ENCODE peak calls at places on chromosomes 5 and 9, in eight cellular contexts. K, P, F, A, R, G, V and J are unnamed samples.

GRCh38 chr5:137221914-137222313 is 277.2 kb downstream of the SPOCK1 start:
- DNase-seq in R (no peak), V (no peak), G (no peak), F (no peak), A (no peak), P (no peak), K (no peak), J (no peak)

GRCh38 chr5:62333250-62333800 is 27.3 kb downstream of the KIF2A start:
- DNase-seq in G (no peak), K (no peak), F (no peak), R (no peak), P (no peak), A (no peak), V (no peak), J (no peak)

GRCh38 chr5:100643473-100643872 is 108.3 kb downstream of the FAM174A start:
- DNase-seq in V (no peak), K (no peak), R (no peak), A (no peak), G (no peak), F (no peak), P (no peak), J (no peak)

GRCh38 chr5:143010335-143010734 is 240.2 kb downstream of the ARHGAP26 start:
- DNase-seq in V (no peak), G (no peak), P (no peak), A (no peak), K (no peak), R (no peak), F (no peak), J (no peak)

GRCh38 chr5:150158170-150158949 is 2.7 kb upstream of the PDGFRB start:
- DNase-seq in V (no peak), G (no peak), K (no peak), R (no peak), A (no peak), P (no peak), F (peak; percentile 80), J (peak; percentile 66)

GRCh38 chr5:143133721-143134120 is 269.8 kb downstream of the NR3C1 start:
- DNase-seq in K (no peak), F (no peak), P (peak; percentile 87), A (no peak), V (no peak), R (no peak), G (no peak), J (no peak)

GRCh38 chr5:178213748-178214151 is 9.4 kb downstream of the HNRNPAB start:
- DNase-seq in P (no peak), A (no peak), F (no peak), K (no peak), R (peak; percentile 82), V (no peak), G (peak; percentile 64), J (no peak)

GRCh38 chr9:136057236-136058151 is 37.6 kb downstream of the NACC2 start:
- DNase-seq in G (no peak), R (no peak), K (no peak), A (no peak), P (no peak), F (peak; percentile 38), V (no peak), J (no peak)

GRCh38 chr5:9877473-9877872 is 247.3 kb upstream of the TAS2R1 start:
- DNase-seq in P (no peak), R (no peak), K (no peak), A (no peak), V (no peak), G (no peak), F (no peak), J (no peak)

GRCh38 chr5:128613757-128614156 is 75.7 kb upstream of the FBN2 start:
- DNase-seq in G (no peak), P (no peak), A (no peak), K (no peak), F (no peak), V (no peak), R (no peak), J (no peak)

GRCh38 chr5:142881727-142882126 is 111.5 kb downstream of the ARHGAP26 start:
- DNase-seq in V (no peak), P (no peak), G (no peak), A (no peak), K (no peak), R (no peak), F (no peak), J (no peak)

DNA sequence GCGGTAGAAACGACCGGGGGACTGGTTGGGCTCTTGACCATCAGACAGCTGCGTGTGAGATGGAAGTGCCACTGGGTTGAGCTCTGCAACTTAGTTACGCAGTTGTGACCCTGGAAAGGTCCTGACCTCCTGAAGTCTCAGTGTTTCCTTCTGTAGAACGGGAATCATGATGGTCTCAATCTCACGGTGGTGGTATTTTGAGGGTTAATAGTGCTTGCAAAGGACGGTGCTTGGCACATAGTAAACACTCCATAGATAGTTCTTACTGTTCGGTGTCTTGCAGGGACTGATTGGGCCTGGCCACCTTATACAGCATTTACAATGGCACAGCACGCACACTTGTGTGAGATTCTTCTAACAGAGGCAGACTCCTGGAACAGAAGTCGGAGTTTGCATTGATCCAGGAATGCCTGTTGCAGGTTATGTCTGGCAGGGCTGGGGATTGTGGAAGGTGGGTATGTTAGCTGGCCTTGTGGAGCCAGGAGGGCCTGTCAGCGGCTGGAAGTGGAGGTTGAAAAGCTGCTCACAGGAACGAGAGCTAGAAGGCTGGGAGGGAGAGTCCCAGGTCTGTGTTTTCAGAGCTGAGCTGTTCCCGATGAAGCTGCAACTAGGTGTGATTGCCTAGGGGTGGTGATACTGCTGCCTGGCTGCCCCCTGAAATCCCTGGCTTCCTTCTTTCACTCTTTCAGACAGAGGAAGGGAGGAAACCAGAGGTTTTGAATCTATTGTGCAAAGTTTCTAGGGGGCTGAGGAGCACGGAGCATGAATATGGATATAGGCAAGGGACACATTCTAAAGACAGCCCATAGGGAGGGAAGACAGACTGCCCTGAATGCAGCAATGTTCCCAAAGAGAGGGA is 1.0 kb upstream of the TXN start:
- DNase-seq in A (peak; percentile 8), R (peak; percentile 40), V (peak; percentile 20), K (no peak), F (no peak), G (peak; percentile 32), P (peak; percentile 4), J (peak; percentile 17)
- TF ChIP-seq POLR2A in A (no peak), R (no peak), V (no peak), K (peak; percentile 35), F (no peak), G (no peak), P (no peak), J (no peak)

GRCh38 chr5:158022393-158022792 is 163.4 kb upstream of the CLINT1 start:
- DNase-seq in V (no peak), P (no peak), R (peak; percentile 15), F (no peak), A (no peak), G (no peak), K (no peak), J (no peak)

GRCh38 chr5:158026248-158027031 is 167.5 kb upstream of the CLINT1 start:
- DNase-seq in V (peak; percentile 55), F (no peak), A (peak; percentile 60), K (no peak), R (no peak), G (no peak), P (peak; percentile 3), J (peak; percentile 42)

GRCh38 chr5:158020555-158021418 is 161.8 kb upstream of the CLINT1 start:
- DNase-seq in G (no peak), P (no peak), R (no peak), A (no peak), V (no peak), F (no peak), K (no peak), J (no peak)

GRCh38 chr5:158022844-158023243 is 163.9 kb upstream of the CLINT1 start:
- DNase-seq in K (no peak), P (no peak), V (no peak), R (no peak), F (no peak), A (no peak), G (no peak), J (no peak)

DNA sequence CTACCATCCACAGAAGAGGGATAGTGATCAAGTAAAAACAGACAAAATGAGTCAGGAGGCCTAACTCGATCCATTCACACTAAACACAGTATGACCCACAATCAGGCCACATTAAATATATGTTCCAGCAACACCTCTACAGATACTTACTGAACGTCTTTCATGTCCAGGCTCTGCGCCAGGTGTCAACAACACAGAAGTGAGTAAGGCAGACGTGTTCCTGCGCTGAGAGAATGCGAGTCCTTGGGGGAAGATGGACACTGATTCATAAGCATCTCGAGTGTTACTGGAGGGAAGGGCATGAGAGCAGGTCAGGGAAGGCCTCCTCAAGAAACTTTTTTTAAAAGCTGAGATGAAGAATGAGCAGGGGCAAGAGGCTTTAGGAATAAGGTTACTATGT is 164.3 kb upstream of the CLINT1 start:
- DNase-seq in K (no peak), P (no peak), A (no peak), G (no peak), V (peak; percentile 43), F (no peak), R (peak; percentile 43), J (no peak)
- H3K27ac ChIP-seq in K (no peak overlapping the region), P (no peak overlapping the region), A (no peak overlapping the region), G (no peak overlapping the region), V (no peak overlapping the region), F (no peak overlapping the region), R (peak overlapping the region; percentile 26), J (no peak overlapping the region)

GRCh38 chr9:115673599-115673998 is 480.0 kb upstream of the PAPPA start:
- DNase-seq in V (no peak), K (peak; percentile 39), G (no peak), R (no peak), F (no peak), P (no peak), A (no peak), J (no peak)
- H3K4me3 ChIP-seq in V (no peak overlapping the region), K (no peak overlapping the region), G (no peak overlapping the region), R (no peak overlapping the region), F (no peak overlapping the region), P (no peak overlapping the region), A (no peak overlapping the region), J (no peak overlapping the region)

GRCh38 chr9:130501645-130502044 is 56.9 kb downstream of the ASS1 start:
- DNase-seq in K (peak; percentile 18), R (no peak), V (no peak), G (no peak), P (no peak), A (no peak), F (no peak), J (no peak)

GRCh38 chr9:130498298-130498917 is 53.6 kb downstream of the ASS1 start:
- DNase-seq in R (no peak), V (no peak), A (no peak), G (no peak), P (no peak), K (no peak), F (no peak), J (no peak)

GRCh38 chr9:130500340-130500771 is 55.6 kb downstream of the ASS1 start:
- DNase-seq in P (no peak), K (no peak), R (peak; percentile 33), F (no peak), A (no peak), G (no peak), V (no peak), J (no peak)

GRCh38 chr9:130498918-130499698 is 54.3 kb downstream of the ASS1 start:
- DNase-seq in V (no peak), F (no peak), P (no peak), K (no peak), G (no peak), R (no peak), A (no peak), J (no peak)

DNA sequence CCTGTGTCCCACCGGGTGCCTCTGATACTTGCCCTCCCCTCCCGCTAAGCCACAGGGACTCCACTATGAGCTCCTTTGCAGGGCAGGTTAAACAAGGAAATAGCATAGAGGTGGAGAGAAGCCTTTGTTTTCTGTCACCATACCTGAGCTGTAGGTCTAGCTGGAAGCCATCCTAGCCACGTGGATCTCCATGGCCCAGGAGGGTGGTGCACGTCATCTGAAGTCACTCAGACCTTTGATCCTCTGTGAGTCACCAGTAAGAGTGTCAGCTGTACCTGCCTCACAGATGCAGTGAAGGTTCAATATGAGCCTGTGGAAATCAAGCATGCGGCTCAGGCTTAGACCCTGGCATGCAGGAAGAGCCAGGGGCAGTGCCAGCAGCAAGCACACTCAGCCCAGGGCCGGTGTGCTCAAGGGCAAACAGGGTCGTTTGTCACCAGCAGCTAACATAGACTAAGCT is 55.1 kb downstream of the ASS1 start:
- DNase-seq in G (peak; percentile 51), V (peak; percentile 31), P (no peak), K (peak; percentile 44), A (no peak), R (peak; percentile 80), F (no peak), J (no peak)
- TF ChIP-seq POLR2A in G (no peak), V (no peak), P (no peak), K (no peak), A (no peak), R (no peak), F (no peak), J (no peak)